ENCODE peak calls at places on chromosomes 7 and 10, in five cellular contexts. One of them, this sample, is unnamed.
A peak's percentile ranks its signal among the peaks of the same experiment; 100 is the strongest.

GRCh38 chr10:807163-807957 is 117.9 kb upstream of the DIP2C start:
- DNase-seq in M059J: no peak
- DNase-seq in AG10803: no peak
- DNase-seq in cardiac fibroblast: no peak
- DNase-seq in stimulated activated CD8-positive, alpha-beta memory T cell treated with anti-CD3 and anti-CD28 coated beads, Interleukin-4, amount 100 ng/mL, for 1 hour: no peak
- DNase-seq in this sample: no peak

GRCh38 chr7:36723951-36724664 is at the start of gene AOAH:
- DNase-seq in M059J: no peak
- DNase-seq in AG10803: no peak
- DNase-seq in cardiac fibroblast: no peak
- DNase-seq in stimulated activated CD8-positive, alpha-beta memory T cell treated with anti-CD3 and anti-CD28 coated beads, Interleukin-4, amount 100 ng/mL, for 1 hour: peak; percentile 53
- DNase-seq in this sample: no peak

GRCh38 chr10:30154126-30154525 is 94.7 kb upstream of the JCAD start:
- DNase-seq in M059J: no peak
- DNase-seq in AG10803: no peak
- DNase-seq in cardiac fibroblast: no peak
- DNase-seq in stimulated activated CD8-positive, alpha-beta memory T cell treated with anti-CD3 and anti-CD28 coated beads, Interleukin-4, amount 100 ng/mL, for 1 hour: no peak
- DNase-seq in this sample: no peak

GRCh38 chr7:154437238-154437637 is 385.0 kb downstream of the DPP6 start:
- DNase-seq in M059J: no peak
- DNase-seq in AG10803: no peak
- DNase-seq in cardiac fibroblast: no peak
- DNase-seq in stimulated activated CD8-positive, alpha-beta memory T cell treated with anti-CD3 and anti-CD28 coated beads, Interleukin-4, amount 100 ng/mL, for 1 hour: no peak
- DNase-seq in this sample: no peak

GRCh38 chr7:30598121-30598876 is 3.6 kb downstream of the GARS1 start:
- DNase-seq in M059J: no peak
- DNase-seq in AG10803: peak; percentile 55
- DNase-seq in cardiac fibroblast: no peak
- DNase-seq in stimulated activated CD8-positive, alpha-beta memory T cell treated with anti-CD3 and anti-CD28 coated beads, Interleukin-4, amount 100 ng/mL, for 1 hour: no peak
- DNase-seq in this sample: no peak

GRCh38 chr10:16779375-16779774 is 37.8 kb downstream of the RSU1 start:
- DNase-seq in M059J: no peak
- DNase-seq in AG10803: no peak
- DNase-seq in cardiac fibroblast: peak; percentile 3
- DNase-seq in stimulated activated CD8-positive, alpha-beta memory T cell treated with anti-CD3 and anti-CD28 coated beads, Interleukin-4, amount 100 ng/mL, for 1 hour: no peak
- DNase-seq in this sample: no peak

GRCh38 chr10:123721441-123722049 is 55.4 kb downstream of the GPR26 start:
- DNase-seq in M059J: no peak
- DNase-seq in AG10803: no peak
- DNase-seq in cardiac fibroblast: no peak
- DNase-seq in stimulated activated CD8-positive, alpha-beta memory T cell treated with anti-CD3 and anti-CD28 coated beads, Interleukin-4, amount 100 ng/mL, for 1 hour: no peak
- DNase-seq in this sample: no peak

GRCh38 chr10:28179490-28180099 is 123.3 kb downstream of the MPP7 start:
- DNase-seq in M059J: peak; percentile 69
- DNase-seq in AG10803: peak; percentile 73
- DNase-seq in cardiac fibroblast: peak; percentile 72
- DNase-seq in stimulated activated CD8-positive, alpha-beta memory T cell treated with anti-CD3 and anti-CD28 coated beads, Interleukin-4, amount 100 ng/mL, for 1 hour: no peak
- DNase-seq in this sample: no peak

GRCh38 chr10:117609095-117609821 is 66.7 kb downstream of the EMX2 start:
- DNase-seq in M059J: peak; percentile 37
- DNase-seq in AG10803: peak; percentile 96
- DNase-seq in cardiac fibroblast: peak; percentile 50
- DNase-seq in stimulated activated CD8-positive, alpha-beta memory T cell treated with anti-CD3 and anti-CD28 coated beads, Interleukin-4, amount 100 ng/mL, for 1 hour: no peak
- DNase-seq in this sample: peak; percentile 28

GRCh38 chr10:81021428-81022129 is 483.9 kb downstream of the SH2D4B start:
- DNase-seq in M059J: no peak
- DNase-seq in AG10803: no peak
- DNase-seq in cardiac fibroblast: no peak
- DNase-seq in stimulated activated CD8-positive, alpha-beta memory T cell treated with anti-CD3 and anti-CD28 coated beads, Interleukin-4, amount 100 ng/mL, for 1 hour: no peak
- DNase-seq in this sample: no peak

GRCh38 chr10:22252801-22253577 is 35.2 kb upstream of the EBLN1 start:
- DNase-seq in M059J: no peak
- DNase-seq in AG10803: peak; percentile 31
- DNase-seq in cardiac fibroblast: no peak
- DNase-seq in stimulated activated CD8-positive, alpha-beta memory T cell treated with anti-CD3 and anti-CD28 coated beads, Interleukin-4, amount 100 ng/mL, for 1 hour: no peak
- DNase-seq in this sample: peak; percentile 71

GRCh38 chr10:6678211-6678803 is 98.2 kb upstream of the PRKCQ start:
- DNase-seq in M059J: peak; percentile 19
- DNase-seq in AG10803: peak; percentile 21
- DNase-seq in cardiac fibroblast: peak; percentile 58
- DNase-seq in stimulated activated CD8-positive, alpha-beta memory T cell treated with anti-CD3 and anti-CD28 coated beads, Interleukin-4, amount 100 ng/mL, for 1 hour: peak; percentile 22
- DNase-seq in this sample: peak; percentile 62

GRCh38 chr10:36181421-36181820 is 539.3 kb upstream of the FZD8 start:
- DNase-seq in M059J: no peak
- DNase-seq in AG10803: peak; percentile 77
- DNase-seq in cardiac fibroblast: peak; percentile 87
- DNase-seq in stimulated activated CD8-positive, alpha-beta memory T cell treated with anti-CD3 and anti-CD28 coated beads, Interleukin-4, amount 100 ng/mL, for 1 hour: no peak
- DNase-seq in this sample: no peak

GRCh38 chr10:69490876-69491275 is 39.6 kb downstream of the TSPAN15 start:
- DNase-seq in M059J: no peak
- DNase-seq in AG10803: no peak
- DNase-seq in cardiac fibroblast: no peak
- DNase-seq in stimulated activated CD8-positive, alpha-beta memory T cell treated with anti-CD3 and anti-CD28 coated beads, Interleukin-4, amount 100 ng/mL, for 1 hour: no peak
- DNase-seq in this sample: peak; percentile 12

GRCh38 chr7:125412890-125413665 is 483.5 kb upstream of the POT1 start:
- DNase-seq in M059J: no peak
- DNase-seq in AG10803: no peak
- DNase-seq in cardiac fibroblast: no peak
- DNase-seq in stimulated activated CD8-positive, alpha-beta memory T cell treated with anti-CD3 and anti-CD28 coated beads, Interleukin-4, amount 100 ng/mL, for 1 hour: no peak
- DNase-seq in this sample: no peak

GRCh38 chr7:104643587-104644217 is 315.3 kb downstream of the LHFPL3 start:
- DNase-seq in M059J: peak; percentile 5
- DNase-seq in AG10803: peak; percentile 9
- DNase-seq in cardiac fibroblast: peak; percentile 9
- DNase-seq in stimulated activated CD8-positive, alpha-beta memory T cell treated with anti-CD3 and anti-CD28 coated beads, Interleukin-4, amount 100 ng/mL, for 1 hour: no peak
- DNase-seq in this sample: no peak

This sample was measured in head of caudate nucleus.